ENCODE peak calls at places on chromosome 5, in ten cellular contexts. One of them, this sample, is unnamed.

GRCh38 chr5:171492781-171493180 is 73.3 kb downstream of the FGF18 start:
- DNase-seq in AG10803: no peak
- DNase-seq in progenitor cell of endocrine pancreas: no peak
- DNase-seq in esophagus muscularis mucosa: no peak
- DNase-seq in coronary artery: no peak
- DNase-seq in cardiac muscle cell: peak
- DNase-seq in foreskin fibroblast: no peak
- DNase-seq in psoas muscle: no peak
- DNase-seq in upper lobe of right lung: no peak
- DNase-seq in IMR-90: no peak
- DNase-seq in this sample: no peak

GRCh38 chr5:82610686-82611085 is 332.5 kb upstream of the RPS23 start:
- DNase-seq in cardiac muscle cell: no peak
- DNase-seq in foreskin fibroblast: no peak
- DNase-seq in upper lobe of right lung: no peak
- DNase-seq in AG10803: no peak
- DNase-seq in psoas muscle: no peak
- DNase-seq in IMR-90: no peak
- DNase-seq in progenitor cell of endocrine pancreas: no peak
- DNase-seq in esophagus muscularis mucosa: no peak
- DNase-seq in coronary artery: no peak
- DNase-seq in this sample: no peak

GRCh38 chr5:94243612-94244011 is 374.8 kb downstream of the KIAA0825 start:
- DNase-seq in esophagus muscularis mucosa: no peak
- DNase-seq in AG10803: peak
- DNase-seq in cardiac muscle cell: no peak
- DNase-seq in upper lobe of right lung: no peak
- DNase-seq in IMR-90: peak
- DNase-seq in foreskin fibroblast: peak
- DNase-seq in progenitor cell of endocrine pancreas: no peak
- DNase-seq in coronary artery: no peak
- DNase-seq in psoas muscle: no peak
- DNase-seq in this sample: peak

GRCh38 chr5:110790673-110791072 is 51.9 kb downstream of the SLC25A46 start:
- DNase-seq in foreskin fibroblast: peak
- DNase-seq in coronary artery: no peak
- DNase-seq in upper lobe of right lung: no peak
- DNase-seq in cardiac muscle cell: peak
- DNase-seq in AG10803: peak
- DNase-seq in psoas muscle: no peak
- DNase-seq in progenitor cell of endocrine pancreas: no peak
- DNase-seq in esophagus muscularis mucosa: no peak
- DNase-seq in IMR-90: peak
- DNase-seq in this sample: peak

GRCh38 chr5:95194856-95195255 is 90.0 kb downstream of the MCTP1 start:
- DNase-seq in psoas muscle: no peak
- DNase-seq in cardiac muscle cell: no peak
- DNase-seq in IMR-90: no peak
- DNase-seq in upper lobe of right lung: no peak
- DNase-seq in esophagus muscularis mucosa: no peak
- DNase-seq in coronary artery: no peak
- DNase-seq in AG10803: no peak
- DNase-seq in progenitor cell of endocrine pancreas: no peak
- DNase-seq in foreskin fibroblast: no peak
- DNase-seq in this sample: no peak

GRCh38 chr5:55960779-55961178 is 34.0 kb downstream of the IL6ST start:
- DNase-seq in psoas muscle: no peak
- DNase-seq in coronary artery: no peak
- DNase-seq in cardiac muscle cell: no peak
- DNase-seq in AG10803: no peak
- DNase-seq in foreskin fibroblast: no peak
- DNase-seq in esophagus muscularis mucosa: no peak
- DNase-seq in IMR-90: no peak
- DNase-seq in progenitor cell of endocrine pancreas: no peak
- DNase-seq in upper lobe of right lung: peak
- DNase-seq in this sample: no peak

GRCh38 chr5:151718653-151719052 is 31.9 kb upstream of the SPARC start:
- DNase-seq in upper lobe of right lung: no peak
- DNase-seq in progenitor cell of endocrine pancreas: no peak
- DNase-seq in cardiac muscle cell: peak
- DNase-seq in AG10803: peak
- DNase-seq in esophagus muscularis mucosa: no peak
- DNase-seq in psoas muscle: no peak
- DNase-seq in foreskin fibroblast: peak
- DNase-seq in coronary artery: no peak
- DNase-seq in IMR-90: peak
- DNase-seq in this sample: peak

GRCh38 chr5:1019001-1019651 is 10.5 kb downstream of the NKD2 start:
- DNase-seq in AG10803: no peak
- DNase-seq in cardiac muscle cell: no peak
- DNase-seq in foreskin fibroblast: no peak
- DNase-seq in IMR-90: no peak
- DNase-seq in upper lobe of right lung: no peak
- DNase-seq in psoas muscle: peak
- DNase-seq in progenitor cell of endocrine pancreas: no peak
- DNase-seq in coronary artery: no peak
- DNase-seq in esophagus muscularis mucosa: no peak
- DNase-seq in this sample: no peak

GRCh38 chr5:118960557-118960956 is 27.8 kb downstream of the DTWD2 start:
- DNase-seq in coronary artery: no peak
- DNase-seq in esophagus muscularis mucosa: no peak
- DNase-seq in progenitor cell of endocrine pancreas: no peak
- DNase-seq in AG10803: no peak
- DNase-seq in psoas muscle: no peak
- DNase-seq in cardiac muscle cell: no peak
- DNase-seq in IMR-90: no peak
- DNase-seq in foreskin fibroblast: no peak
- DNase-seq in upper lobe of right lung: no peak
- DNase-seq in this sample: no peak

GRCh38 chr5:118953652-118954005 is 34.7 kb downstream of the DTWD2 start:
- DNase-seq in upper lobe of right lung: no peak
- DNase-seq in cardiac muscle cell: no peak
- DNase-seq in foreskin fibroblast: no peak
- DNase-seq in esophagus muscularis mucosa: no peak
- DNase-seq in coronary artery: no peak
- DNase-seq in IMR-90: no peak
- DNase-seq in psoas muscle: no peak
- DNase-seq in progenitor cell of endocrine pancreas: no peak
- DNase-seq in AG10803: no peak
- DNase-seq in this sample: no peak

GRCh38 chr5:118952992-118953651 is 35.2 kb downstream of the DTWD2 start:
- DNase-seq in upper lobe of right lung: no peak
- DNase-seq in esophagus muscularis mucosa: no peak
- DNase-seq in IMR-90: peak
- DNase-seq in psoas muscle: no peak
- DNase-seq in cardiac muscle cell: no peak
- DNase-seq in foreskin fibroblast: peak
- DNase-seq in AG10803: no peak
- DNase-seq in coronary artery: no peak
- DNase-seq in progenitor cell of endocrine pancreas: no peak
- DNase-seq in this sample: no peak

DNA sequence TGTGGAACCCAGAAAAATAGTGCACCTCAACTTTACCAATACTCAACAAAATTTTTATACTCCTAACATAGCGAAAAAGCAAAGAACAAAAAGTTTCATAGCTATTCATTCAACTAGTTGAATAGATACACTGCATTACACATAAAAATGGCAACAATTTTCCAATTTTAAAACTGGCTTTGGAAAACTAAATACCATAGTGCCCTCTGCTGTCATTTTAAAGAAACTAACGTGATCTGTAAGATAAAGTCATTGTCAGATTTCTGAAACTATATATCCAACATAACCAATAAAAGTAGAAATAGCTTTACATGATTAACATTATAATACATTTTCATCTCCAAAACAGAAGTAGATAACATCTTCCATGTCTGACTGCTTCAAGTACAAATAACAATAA is 31.6 kb downstream of the DTWD2 start:
- DNase-seq in upper lobe of right lung: no peak
- DNase-seq in foreskin fibroblast: peak
- DNase-seq in IMR-90: peak
- DNase-seq in psoas muscle: no peak
- DNase-seq in coronary artery: no peak
- DNase-seq in AG10803: peak
- DNase-seq in progenitor cell of endocrine pancreas: no peak
- DNase-seq in cardiac muscle cell: peak
- DNase-seq in esophagus muscularis mucosa: no peak
- DNase-seq in this sample: peak
- TF ChIP-seq CTCF in upper lobe of right lung: peak
- TF ChIP-seq CTCF in foreskin fibroblast: peak
- TF ChIP-seq CTCF in IMR-90: peak
- TF ChIP-seq CTCF in psoas muscle: peak
- TF ChIP-seq CTCF in coronary artery: no peak
- TF ChIP-seq CTCF in AG10803: peak
- TF ChIP-seq CTCF in progenitor cell of endocrine pancreas: peak
- TF ChIP-seq CTCF in cardiac muscle cell: peak
- TF ChIP-seq CTCF in esophagus muscularis mucosa: peak
- TF ChIP-seq CTCF in this sample: peak

GRCh38 chr5:136314302-136314701 is 51.0 kb downstream of the TRPC7 start:
- DNase-seq in AG10803: no peak
- DNase-seq in esophagus muscularis mucosa: no peak
- DNase-seq in foreskin fibroblast: no peak
- DNase-seq in cardiac muscle cell: no peak
- DNase-seq in upper lobe of right lung: no peak
- DNase-seq in IMR-90: no peak
- DNase-seq in psoas muscle: no peak
- DNase-seq in coronary artery: no peak
- DNase-seq in progenitor cell of endocrine pancreas: no peak
- DNase-seq in this sample: no peak

GRCh38 chr5:136309932-136310598 is 55.3 kb downstream of the TRPC7 start:
- DNase-seq in cardiac muscle cell: no peak
- DNase-seq in coronary artery: no peak
- DNase-seq in upper lobe of right lung: no peak
- DNase-seq in esophagus muscularis mucosa: no peak
- DNase-seq in IMR-90: no peak
- DNase-seq in foreskin fibroblast: no peak
- DNase-seq in progenitor cell of endocrine pancreas: no peak
- DNase-seq in AG10803: no peak
- DNase-seq in psoas muscle: no peak
- DNase-seq in this sample: no peak

GRCh38 chr5:136311999-136312398 is 53.3 kb downstream of the TRPC7 start:
- DNase-seq in coronary artery: no peak
- DNase-seq in esophagus muscularis mucosa: peak
- DNase-seq in AG10803: no peak
- DNase-seq in upper lobe of right lung: no peak
- DNase-seq in psoas muscle: no peak
- DNase-seq in foreskin fibroblast: no peak
- DNase-seq in cardiac muscle cell: no peak
- DNase-seq in IMR-90: no peak
- DNase-seq in progenitor cell of endocrine pancreas: no peak
- DNase-seq in this sample: no peak

GRCh38 chr5:136309376-136309775 is 56.0 kb downstream of the TRPC7 start:
- DNase-seq in psoas muscle: no peak
- DNase-seq in esophagus muscularis mucosa: peak
- DNase-seq in foreskin fibroblast: no peak
- DNase-seq in coronary artery: no peak
- DNase-seq in IMR-90: no peak
- DNase-seq in upper lobe of right lung: no peak
- DNase-seq in progenitor cell of endocrine pancreas: no peak
- DNase-seq in AG10803: no peak
- DNase-seq in cardiac muscle cell: no peak
- DNase-seq in this sample: no peak

DNA sequence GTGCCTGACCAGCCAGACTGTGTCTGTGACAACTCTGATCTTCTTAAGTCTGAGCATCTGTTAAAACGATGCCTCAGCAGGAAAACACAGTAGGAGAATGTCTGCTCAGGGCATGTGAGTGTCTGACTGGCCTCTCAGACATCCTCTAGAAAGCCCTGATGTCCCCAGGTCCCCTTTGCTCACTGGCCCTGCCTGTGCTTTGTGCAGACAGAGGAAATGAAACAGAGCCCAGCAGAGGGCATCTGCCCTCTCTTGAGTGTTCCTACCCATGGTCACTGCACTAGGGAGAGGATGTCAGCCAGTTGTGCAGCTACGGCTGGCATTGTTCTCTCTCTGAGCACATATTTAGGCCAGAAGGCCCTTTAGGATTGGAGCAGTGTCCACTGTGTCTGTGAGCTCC is 56.9 kb downstream of the TRPC7 start:
- DNase-seq in upper lobe of right lung: no peak
- DNase-seq in coronary artery: no peak
- DNase-seq in AG10803: peak
- DNase-seq in psoas muscle: no peak
- DNase-seq in IMR-90: no peak
- DNase-seq in esophagus muscularis mucosa: peak
- DNase-seq in foreskin fibroblast: peak
- DNase-seq in cardiac muscle cell: peak
- DNase-seq in progenitor cell of endocrine pancreas: no peak
- DNase-seq in this sample: no peak
- TF ChIP-seq CTCF in upper lobe of right lung: no peak
- TF ChIP-seq CTCF in coronary artery: no peak
- TF ChIP-seq CTCF in AG10803: no peak
- TF ChIP-seq CTCF in psoas muscle: no peak
- TF ChIP-seq CTCF in IMR-90: peak
- TF ChIP-seq CTCF in esophagus muscularis mucosa: no peak
- TF ChIP-seq CTCF in foreskin fibroblast: no peak
- TF ChIP-seq CTCF in cardiac muscle cell: peak
- TF ChIP-seq CTCF in progenitor cell of endocrine pancreas: peak
- TF ChIP-seq CTCF in this sample: no peak

DNA sequence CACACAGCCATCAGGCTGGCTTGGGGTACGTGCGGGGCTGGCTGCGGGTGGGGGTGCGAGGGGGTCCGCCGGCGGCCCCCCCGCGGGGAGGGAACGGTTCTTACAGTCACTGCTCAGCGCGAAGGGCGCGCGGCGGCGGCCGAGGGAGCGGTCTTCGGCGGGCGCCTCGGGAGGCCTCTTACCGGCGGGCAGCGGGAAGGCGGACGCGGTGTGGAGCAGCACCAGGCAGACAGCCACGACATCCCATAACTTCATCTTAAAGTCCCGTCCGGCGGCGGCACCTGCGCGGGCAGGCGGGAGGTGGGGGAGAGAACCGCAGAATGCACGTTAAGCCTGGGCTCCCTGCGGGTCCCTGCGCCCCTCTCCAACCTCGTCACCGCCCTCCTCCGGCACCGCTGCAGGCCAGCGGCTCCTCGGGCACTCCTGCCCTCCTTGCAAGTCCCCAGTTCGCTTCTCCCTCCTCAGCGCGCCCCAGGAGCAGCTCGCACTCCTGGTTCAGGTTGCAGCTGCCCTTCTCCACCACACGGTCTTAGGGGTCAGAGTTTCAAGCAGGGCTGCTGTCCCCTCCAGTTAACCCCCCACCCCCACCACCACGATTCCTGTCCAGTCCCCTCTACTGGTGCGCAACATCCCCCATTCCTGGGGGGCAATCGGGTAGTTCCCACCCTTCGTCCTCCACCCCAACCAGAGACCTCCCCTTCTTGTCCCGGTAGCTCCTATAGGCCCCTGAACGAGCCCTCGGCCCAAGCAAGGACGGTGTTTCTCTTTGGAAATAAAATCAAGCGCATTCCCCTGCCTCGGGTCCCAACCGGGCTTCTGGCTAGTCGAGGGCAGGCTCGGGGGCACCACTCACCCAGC is 5.1 kb downstream of the GDNF start:
- DNase-seq in psoas muscle: no peak
- DNase-seq in progenitor cell of endocrine pancreas: peak
- DNase-seq in coronary artery: no peak
- DNase-seq in AG10803: no peak
- DNase-seq in cardiac muscle cell: no peak
- DNase-seq in esophagus muscularis mucosa: no peak
- DNase-seq in foreskin fibroblast: peak
- DNase-seq in IMR-90: no peak
- DNase-seq in upper lobe of right lung: no peak
- DNase-seq in this sample: no peak
- TF ChIP-seq CTCF in psoas muscle: no peak
- TF ChIP-seq CTCF in progenitor cell of endocrine pancreas: no peak
- TF ChIP-seq CTCF in coronary artery: no peak
- TF ChIP-seq CTCF in AG10803: no peak
- TF ChIP-seq CTCF in cardiac muscle cell: no peak
- TF ChIP-seq CTCF in esophagus muscularis mucosa: no peak
- TF ChIP-seq CTCF in foreskin fibroblast: no peak
- TF ChIP-seq CTCF in IMR-90: no peak
- TF ChIP-seq CTCF in upper lobe of right lung: no peak
- TF ChIP-seq CTCF in this sample: no peak

GRCh38 chr5:156366536-156366935 is 39.6 kb downstream of the SGCD start:
- DNase-seq in IMR-90: no peak
- DNase-seq in AG10803: peak
- DNase-seq in esophagus muscularis mucosa: no peak
- DNase-seq in cardiac muscle cell: no peak
- DNase-seq in foreskin fibroblast: peak
- DNase-seq in psoas muscle: no peak
- DNase-seq in coronary artery: no peak
- DNase-seq in progenitor cell of endocrine pancreas: no peak
- DNase-seq in upper lobe of right lung: no peak
- DNase-seq in this sample: no peak

GRCh38 chr5:156359452-156359851 is 32.5 kb downstream of the SGCD start:
- DNase-seq in AG10803: peak
- DNase-seq in psoas muscle: no peak
- DNase-seq in upper lobe of right lung: no peak
- DNase-seq in cardiac muscle cell: peak
- DNase-seq in esophagus muscularis mucosa: no peak
- DNase-seq in foreskin fibroblast: peak
- DNase-seq in IMR-90: peak
- DNase-seq in coronary artery: no peak
- DNase-seq in progenitor cell of endocrine pancreas: no peak
- DNase-seq in this sample: peak

GRCh38 chr5:156356238-156356637 is 29.3 kb downstream of the SGCD start:
- DNase-seq in coronary artery: no peak
- DNase-seq in upper lobe of right lung: no peak
- DNase-seq in cardiac muscle cell: peak
- DNase-seq in foreskin fibroblast: peak
- DNase-seq in AG10803: peak
- DNase-seq in psoas muscle: no peak
- DNase-seq in progenitor cell of endocrine pancreas: no peak
- DNase-seq in IMR-90: peak
- DNase-seq in esophagus muscularis mucosa: no peak
- DNase-seq in this sample: no peak

GRCh38 chr5:156361451-156362109 is 34.6 kb downstream of the SGCD start:
- DNase-seq in esophagus muscularis mucosa: no peak
- DNase-seq in psoas muscle: no peak
- DNase-seq in AG10803: peak
- DNase-seq in IMR-90: peak
- DNase-seq in foreskin fibroblast: peak
- DNase-seq in progenitor cell of endocrine pancreas: no peak
- DNase-seq in coronary artery: no peak
- DNase-seq in cardiac muscle cell: no peak
- DNase-seq in upper lobe of right lung: no peak
- DNase-seq in this sample: peak
- TF ChIP-seq CTCF in esophagus muscularis mucosa: no peak
- TF ChIP-seq CTCF in psoas muscle: no peak
- TF ChIP-seq CTCF in AG10803: no peak
- TF ChIP-seq CTCF in IMR-90: no peak
- TF ChIP-seq CTCF in foreskin fibroblast: no peak
- TF ChIP-seq CTCF in progenitor cell of endocrine pancreas: no peak
- TF ChIP-seq CTCF in coronary artery: no peak
- TF ChIP-seq CTCF in cardiac muscle cell: no peak
- TF ChIP-seq CTCF in upper lobe of right lung: no peak
- TF ChIP-seq CTCF in this sample: no peak